ENCODE peak calls at places on chromosomes 1 and 21, in ten cellular contexts. One of them, this sample, is unnamed.

GRCh38 chr1:87151500-87152421 is 176.9 kb upstream of the LMO4 start:
- DNase-seq in AG10803: peak
- DNase-seq in nephron progenitor cell: peak
- DNase-seq in Panc1: no peak
- DNase-seq in fibroblast of the aortic adventitia: peak
- DNase-seq in astrocyte of the cerebellum: no peak
- DNase-seq in psoas muscle: peak
- DNase-seq in mucosa of descending colon: peak
- DNase-seq in ascending aorta: no peak
- DNase-seq in mesothelial cell of epicardium: peak
- DNase-seq in this sample: peak

GRCh38 chr21:39763282-39763970 is 18.4 kb downstream of the IGSF5 start:
- DNase-seq in AG10803: no peak
- DNase-seq in nephron progenitor cell: no peak
- DNase-seq in Panc1: no peak
- DNase-seq in fibroblast of the aortic adventitia: no peak
- DNase-seq in astrocyte of the cerebellum: peak
- DNase-seq in psoas muscle: no peak
- DNase-seq in mucosa of descending colon: no peak
- DNase-seq in ascending aorta: no peak
- DNase-seq in mesothelial cell of epicardium: no peak
- DNase-seq in this sample: no peak

GRCh38 chr21:17726047-17726446 is 93.1 kb downstream of the C21orf91 start:
- DNase-seq in AG10803: peak
- DNase-seq in nephron progenitor cell: no peak
- DNase-seq in Panc1: no peak
- DNase-seq in fibroblast of the aortic adventitia: no peak
- DNase-seq in astrocyte of the cerebellum: no peak
- DNase-seq in psoas muscle: no peak
- DNase-seq in mucosa of descending colon: no peak
- DNase-seq in ascending aorta: no peak
- DNase-seq in mesothelial cell of epicardium: no peak
- DNase-seq in this sample: no peak

GRCh38 chr1:58813361-58813760 is 29.5 kb upstream of the JUN start:
- DNase-seq in AG10803: no peak
- DNase-seq in nephron progenitor cell: no peak
- DNase-seq in Panc1: no peak
- DNase-seq in fibroblast of the aortic adventitia: no peak
- DNase-seq in astrocyte of the cerebellum: no peak
- DNase-seq in psoas muscle: no peak
- DNase-seq in mucosa of descending colon: no peak
- DNase-seq in ascending aorta: no peak
- DNase-seq in mesothelial cell of epicardium: no peak
- DNase-seq in this sample: no peak

GRCh38 chr1:44826375-44827196 is 16.5 kb downstream of the PTCH2 start:
- DNase-seq in AG10803: no peak
- DNase-seq in nephron progenitor cell: no peak
- DNase-seq in Panc1: no peak
- DNase-seq in fibroblast of the aortic adventitia: peak
- DNase-seq in astrocyte of the cerebellum: no peak
- DNase-seq in psoas muscle: peak
- DNase-seq in mucosa of descending colon: peak
- DNase-seq in ascending aorta: no peak
- DNase-seq in mesothelial cell of epicardium: no peak
- DNase-seq in this sample: no peak

GRCh38 chr1:172266528-172267174 is 153.8 kb upstream of the C1orf105 start:
- DNase-seq in AG10803: no peak
- DNase-seq in nephron progenitor cell: no peak
- DNase-seq in Panc1: no peak
- DNase-seq in fibroblast of the aortic adventitia: no peak
- DNase-seq in astrocyte of the cerebellum: no peak
- DNase-seq in psoas muscle: no peak
- DNase-seq in mucosa of descending colon: no peak
- DNase-seq in ascending aorta: no peak
- DNase-seq in mesothelial cell of epicardium: no peak
- DNase-seq in this sample: no peak

GRCh38 chr1:65260851-65261473 is 48.4 kb upstream of the DNAJC6 start:
- DNase-seq in AG10803: peak
- DNase-seq in nephron progenitor cell: no peak
- DNase-seq in Panc1: no peak
- DNase-seq in fibroblast of the aortic adventitia: no peak
- DNase-seq in astrocyte of the cerebellum: no peak
- DNase-seq in psoas muscle: no peak
- DNase-seq in mucosa of descending colon: no peak
- DNase-seq in ascending aorta: no peak
- DNase-seq in mesothelial cell of epicardium: no peak
- DNase-seq in this sample: no peak

GRCh38 chr1:3468236-3469103 is 14.0 kb downstream of the ARHGEF16 start:
- DNase-seq in AG10803: no peak
- DNase-seq in nephron progenitor cell: peak
- DNase-seq in Panc1: no peak
- DNase-seq in fibroblast of the aortic adventitia: no peak
- DNase-seq in astrocyte of the cerebellum: no peak
- DNase-seq in psoas muscle: peak
- DNase-seq in mucosa of descending colon: no peak
- DNase-seq in ascending aorta: no peak
- DNase-seq in mesothelial cell of epicardium: no peak
- DNase-seq in this sample: no peak

GRCh38 chr1:23657659-23658275 is 33.8 kb upstream of the RPL11 start:
- DNase-seq in AG10803: peak
- DNase-seq in nephron progenitor cell: peak
- DNase-seq in Panc1: no peak
- DNase-seq in fibroblast of the aortic adventitia: peak
- DNase-seq in astrocyte of the cerebellum: peak
- DNase-seq in psoas muscle: peak
- DNase-seq in mucosa of descending colon: no peak
- DNase-seq in ascending aorta: no peak
- DNase-seq in mesothelial cell of epicardium: peak
- DNase-seq in this sample: peak

GRCh38 chr1:100122177-100122576 is 10.6 kb downstream of the SASS6 start:
- DNase-seq in AG10803: peak
- DNase-seq in nephron progenitor cell: no peak
- DNase-seq in Panc1: no peak
- DNase-seq in fibroblast of the aortic adventitia: no peak
- DNase-seq in astrocyte of the cerebellum: no peak
- DNase-seq in psoas muscle: no peak
- DNase-seq in mucosa of descending colon: no peak
- DNase-seq in ascending aorta: no peak
- DNase-seq in mesothelial cell of epicardium: no peak
- DNase-seq in this sample: no peak

GRCh38 chr1:71118086-71118485 is 37.3 kb upstream of the ZRANB2 start:
- DNase-seq in AG10803: no peak
- DNase-seq in nephron progenitor cell: no peak
- DNase-seq in Panc1: no peak
- DNase-seq in fibroblast of the aortic adventitia: no peak
- DNase-seq in astrocyte of the cerebellum: no peak
- DNase-seq in psoas muscle: no peak
- DNase-seq in mucosa of descending colon: no peak
- DNase-seq in ascending aorta: no peak
- DNase-seq in mesothelial cell of epicardium: no peak
- DNase-seq in this sample: no peak

GRCh38 chr1:79726911-79727310 is 720.4 kb upstream of the ADGRL4 start:
- DNase-seq in AG10803: no peak
- DNase-seq in nephron progenitor cell: no peak
- DNase-seq in Panc1: no peak
- DNase-seq in fibroblast of the aortic adventitia: no peak
- DNase-seq in astrocyte of the cerebellum: no peak
- DNase-seq in psoas muscle: no peak
- DNase-seq in mucosa of descending colon: no peak
- DNase-seq in ascending aorta: no peak
- DNase-seq in mesothelial cell of epicardium: no peak
- DNase-seq in this sample: no peak

GRCh38 chr1:3463013-3463385 is 8.5 kb downstream of the ARHGEF16 start:
- DNase-seq in AG10803: no peak
- DNase-seq in nephron progenitor cell: no peak
- DNase-seq in Panc1: no peak
- DNase-seq in fibroblast of the aortic adventitia: no peak
- DNase-seq in astrocyte of the cerebellum: no peak
- DNase-seq in psoas muscle: peak
- DNase-seq in mucosa of descending colon: no peak
- DNase-seq in ascending aorta: no peak
- DNase-seq in mesothelial cell of epicardium: no peak
- DNase-seq in this sample: no peak

GRCh38 chr1:153775432-153776311 is 465 bp downstream of the SLC27A3 start:
- DNase-seq in AG10803: peak
- DNase-seq in nephron progenitor cell: peak
- DNase-seq in Panc1: no peak
- DNase-seq in fibroblast of the aortic adventitia: peak
- DNase-seq in astrocyte of the cerebellum: no peak
- DNase-seq in psoas muscle: peak
- DNase-seq in mucosa of descending colon: peak
- DNase-seq in ascending aorta: no peak
- DNase-seq in mesothelial cell of epicardium: peak
- DNase-seq in this sample: no peak
- TF ChIP-seq CTCF in AG10803: no peak
- TF ChIP-seq CTCF in nephron progenitor cell: no peak
- TF ChIP-seq CTCF in Panc1: no peak
- TF ChIP-seq CTCF in fibroblast of the aortic adventitia: no peak
- TF ChIP-seq CTCF in astrocyte of the cerebellum: no peak
- TF ChIP-seq CTCF in psoas muscle: no peak
- TF ChIP-seq CTCF in mucosa of descending colon: no peak
- TF ChIP-seq CTCF in ascending aorta: peak
- TF ChIP-seq CTCF in mesothelial cell of epicardium: no peak
- TF ChIP-seq CTCF in this sample: no peak

GRCh38 chr1:203629509-203630082 is 3.0 kb downstream of the ATP2B4 start:
- DNase-seq in AG10803: peak
- DNase-seq in nephron progenitor cell: peak
- DNase-seq in Panc1: no peak
- DNase-seq in fibroblast of the aortic adventitia: peak
- DNase-seq in astrocyte of the cerebellum: no peak
- DNase-seq in psoas muscle: peak
- DNase-seq in mucosa of descending colon: peak
- DNase-seq in ascending aorta: no peak
- DNase-seq in mesothelial cell of epicardium: peak
- DNase-seq in this sample: peak

GRCh38 chr1:203628997-203629508 is 2.4 kb downstream of the ATP2B4 start:
- DNase-seq in AG10803: no peak
- DNase-seq in nephron progenitor cell: no peak
- DNase-seq in Panc1: no peak
- DNase-seq in fibroblast of the aortic adventitia: no peak
- DNase-seq in astrocyte of the cerebellum: no peak
- DNase-seq in psoas muscle: no peak
- DNase-seq in mucosa of descending colon: no peak
- DNase-seq in ascending aorta: no peak
- DNase-seq in mesothelial cell of epicardium: peak
- DNase-seq in this sample: no peak

GRCh38 chr1:203626910-203627246 is 246 bp downstream of the ATP2B4 start:
- DNase-seq in AG10803: no peak
- DNase-seq in nephron progenitor cell: peak
- DNase-seq in Panc1: no peak
- DNase-seq in fibroblast of the aortic adventitia: no peak
- DNase-seq in astrocyte of the cerebellum: no peak
- DNase-seq in psoas muscle: no peak
- DNase-seq in mucosa of descending colon: no peak
- DNase-seq in ascending aorta: no peak
- DNase-seq in mesothelial cell of epicardium: peak
- DNase-seq in this sample: no peak

GRCh38 chr1:203627819-203628184 is 1.2 kb downstream of the ATP2B4 start:
- DNase-seq in AG10803: peak
- DNase-seq in nephron progenitor cell: peak
- DNase-seq in Panc1: no peak
- DNase-seq in fibroblast of the aortic adventitia: peak
- DNase-seq in astrocyte of the cerebellum: no peak
- DNase-seq in psoas muscle: no peak
- DNase-seq in mucosa of descending colon: peak
- DNase-seq in ascending aorta: no peak
- DNase-seq in mesothelial cell of epicardium: no peak
- DNase-seq in this sample: no peak

GRCh38 chr1:203628185-203628996 is 1.8 kb downstream of the ATP2B4 start:
- DNase-seq in AG10803: peak
- DNase-seq in nephron progenitor cell: peak
- DNase-seq in Panc1: peak
- DNase-seq in fibroblast of the aortic adventitia: peak
- DNase-seq in astrocyte of the cerebellum: no peak
- DNase-seq in psoas muscle: peak
- DNase-seq in mucosa of descending colon: peak
- DNase-seq in ascending aorta: no peak
- DNase-seq in mesothelial cell of epicardium: peak
- DNase-seq in this sample: peak
- TF ChIP-seq CTCF in AG10803: peak
- TF ChIP-seq CTCF in nephron progenitor cell: no peak
- TF ChIP-seq CTCF in Panc1: no peak
- TF ChIP-seq CTCF in fibroblast of the aortic adventitia: peak
- TF ChIP-seq CTCF in astrocyte of the cerebellum: peak
- TF ChIP-seq CTCF in psoas muscle: no peak
- TF ChIP-seq CTCF in mucosa of descending colon: no peak
- TF ChIP-seq CTCF in ascending aorta: peak
- TF ChIP-seq CTCF in mesothelial cell of epicardium: no peak
- TF ChIP-seq CTCF in this sample: peak

GRCh38 chr1:161723459-161724149 is 2.3 kb downstream of the FCRLB start:
- DNase-seq in AG10803: no peak
- DNase-seq in nephron progenitor cell: no peak
- DNase-seq in Panc1: no peak
- DNase-seq in fibroblast of the aortic adventitia: no peak
- DNase-seq in astrocyte of the cerebellum: no peak
- DNase-seq in psoas muscle: no peak
- DNase-seq in mucosa of descending colon: peak
- DNase-seq in ascending aorta: no peak
- DNase-seq in mesothelial cell of epicardium: no peak
- DNase-seq in this sample: no peak

GRCh38 chr1:161727343-161727924 is 6.1 kb downstream of the FCRLB start:
- DNase-seq in AG10803: peak
- DNase-seq in nephron progenitor cell: no peak
- DNase-seq in Panc1: no peak
- DNase-seq in fibroblast of the aortic adventitia: peak
- DNase-seq in astrocyte of the cerebellum: peak
- DNase-seq in psoas muscle: no peak
- DNase-seq in mucosa of descending colon: no peak
- DNase-seq in ascending aorta: no peak
- DNase-seq in mesothelial cell of epicardium: no peak
- DNase-seq in this sample: no peak

GRCh38 chr1:161726631-161727342 is 5.4 kb downstream of the FCRLB start:
- DNase-seq in AG10803: peak
- DNase-seq in nephron progenitor cell: peak
- DNase-seq in Panc1: no peak
- DNase-seq in fibroblast of the aortic adventitia: peak
- DNase-seq in astrocyte of the cerebellum: no peak
- DNase-seq in psoas muscle: peak
- DNase-seq in mucosa of descending colon: peak
- DNase-seq in ascending aorta: peak
- DNase-seq in mesothelial cell of epicardium: peak
- DNase-seq in this sample: peak

GRCh38 chr1:161728376-161729226 is 7.3 kb downstream of the FCRLB start:
- DNase-seq in AG10803: no peak
- DNase-seq in nephron progenitor cell: no peak
- DNase-seq in Panc1: no peak
- DNase-seq in fibroblast of the aortic adventitia: no peak
- DNase-seq in astrocyte of the cerebellum: no peak
- DNase-seq in psoas muscle: no peak
- DNase-seq in mucosa of descending colon: no peak
- DNase-seq in ascending aorta: no peak
- DNase-seq in mesothelial cell of epicardium: no peak
- DNase-seq in this sample: no peak

GRCh38 chr1:161725888-161726630 is 4.7 kb downstream of the FCRLB start:
- DNase-seq in AG10803: peak
- DNase-seq in nephron progenitor cell: peak
- DNase-seq in Panc1: no peak
- DNase-seq in fibroblast of the aortic adventitia: peak
- DNase-seq in astrocyte of the cerebellum: no peak
- DNase-seq in psoas muscle: peak
- DNase-seq in mucosa of descending colon: peak
- DNase-seq in ascending aorta: no peak
- DNase-seq in mesothelial cell of epicardium: peak
- DNase-seq in this sample: peak
- TF ChIP-seq CTCF in AG10803: peak
- TF ChIP-seq CTCF in nephron progenitor cell: peak
- TF ChIP-seq CTCF in Panc1: peak
- TF ChIP-seq CTCF in fibroblast of the aortic adventitia: peak
- TF ChIP-seq CTCF in astrocyte of the cerebellum: peak
- TF ChIP-seq CTCF in psoas muscle: peak
- TF ChIP-seq CTCF in mucosa of descending colon: no peak
- TF ChIP-seq CTCF in ascending aorta: peak
- TF ChIP-seq CTCF in mesothelial cell of epicardium: no peak
- TF ChIP-seq CTCF in this sample: peak

GRCh38 chr1:229217716-229218115 is 53.2 kb upstream of the RAB4A start:
- DNase-seq in AG10803: peak
- DNase-seq in nephron progenitor cell: no peak
- DNase-seq in Panc1: no peak
- DNase-seq in fibroblast of the aortic adventitia: no peak
- DNase-seq in astrocyte of the cerebellum: no peak
- DNase-seq in psoas muscle: no peak
- DNase-seq in mucosa of descending colon: no peak
- DNase-seq in ascending aorta: no peak
- DNase-seq in mesothelial cell of epicardium: no peak
- DNase-seq in this sample: no peak
- TF ChIP-seq CTCF in AG10803: no peak
- TF ChIP-seq CTCF in nephron progenitor cell: no peak
- TF ChIP-seq CTCF in Panc1: no peak
- TF ChIP-seq CTCF in fibroblast of the aortic adventitia: no peak
- TF ChIP-seq CTCF in astrocyte of the cerebellum: no peak
- TF ChIP-seq CTCF in psoas muscle: no peak
- TF ChIP-seq CTCF in mucosa of descending colon: no peak
- TF ChIP-seq CTCF in ascending aorta: no peak
- TF ChIP-seq CTCF in mesothelial cell of epicardium: no peak
- TF ChIP-seq CTCF in this sample: no peak